ENCODE peak calls at places on chromosome 20, in six cellular contexts. L is fibroblast of mammary gland, T is kidney, U is HL-60, C is PC-3, X is cardiac muscle cell. G is an unnamed sample.

GRCh38 chr20:56710577-56711465 is 81.7 kb downstream of the TFAP2C start:
- DNase-seq in L (peak), T (peak), U (no peak), C (peak), X (no peak), G (no peak)

GRCh38 chr20:34302312-34302722 is 838 bp downstream of the AHCY start:
- DNase-seq in L (peak), T (no peak), U (no peak), C (peak), X (no peak), G (peak)

GRCh38 chr20:58402305-58402704 is 13.3 kb downstream of the VAPB start:
- DNase-seq in L (no peak), T (no peak), U (no peak), C (no peak), X (no peak), G (no peak)

GRCh38 chr20:52493177-52493711 is 301.7 kb upstream of the ZFP64 start:
- DNase-seq in L (peak), T (no peak), U (no peak), C (no peak), X (peak), G (peak)

GRCh38 chr20:11810316-11811130 is 107.2 kb upstream of the BTBD3 start:
- DNase-seq in L (peak), T (no peak), U (no peak), C (peak), X (no peak), G (peak)

GRCh38 chr20:62816879-62817873 is at the start of gene COL9A3:
- DNase-seq in L (no peak), T (no peak), U (no peak), C (no peak), X (peak), G (no peak)

GRCh38 chr20:58148891-58149290 is 79.6 kb downstream of the ANKRD60 start:
- DNase-seq in L (no peak), T (peak), U (no peak), C (no peak), X (no peak), G (no peak)

GRCh38 chr20:4091332-4092135 is 76.2 kb upstream of the RNF24 start:
- DNase-seq in L (peak), T (no peak), U (peak), C (peak), X (peak), G (peak)

GRCh38 chr20:11379257-11380011 is 538.3 kb upstream of the BTBD3 start:
- DNase-seq in L (no peak), T (peak), U (peak), C (no peak), X (peak), G (no peak)

GRCh38 chr20:6665621-6666345 is 101.7 kb upstream of the BMP2 start:
- DNase-seq in L (no peak), T (no peak), U (no peak), C (no peak), X (peak), G (no peak)

GRCh38 chr20:24787621-24788020 is 161.4 kb upstream of the CST7 start:
- DNase-seq in L (no peak), T (no peak), U (no peak), C (no peak), X (no peak), G (no peak)

GRCh38 chr20:47406849-47407682 is 50.6 kb upstream of the ZMYND8 start:
- DNase-seq in L (peak), T (no peak), U (no peak), C (peak), X (no peak), G (peak)

GRCh38 chr20:47297746-47298145 is 58.8 kb downstream of the ZMYND8 start:
- DNase-seq in L (no peak), T (no peak), U (no peak), C (no peak), X (no peak), G (no peak)

GRCh38 chr20:59402697-59403096 is 102.3 kb downstream of the EDN3 start:
- DNase-seq in L (no peak), T (no peak), U (peak), C (peak), X (no peak), G (no peak)

GRCh38 chr20:13819885-13820645 is 35.2 kb downstream of the NDUFAF5 start:
- DNase-seq in L (peak), T (no peak), U (peak), C (peak), X (peak), G (peak)

GRCh38 chr20:34791289-34792020 is 34.0 kb downstream of the NCOA6 start:
- DNase-seq in L (peak), T (no peak), U (peak), C (peak), X (no peak), G (peak)

GRCh38 chr20:48592107-48592940 is 235.5 kb downstream of the PREX1 start:
- DNase-seq in L (no peak), T (no peak), U (no peak), C (no peak), X (no peak), G (no peak)

GRCh38 chr20:18287915-18288747 is at the start of gene ZNF133:
- DNase-seq in L (peak), T (peak), U (peak), C (peak), X (peak), G (peak)

GRCh38 chr20:49337357-49337756 is 59.5 kb upstream of the ZNFX1 start:
- DNase-seq in L (no peak), T (no peak), U (no peak), C (no peak), X (no peak), G (no peak)

GRCh38 chr20:50138479-50139393 is 14.8 kb downstream of the PEDS1 start:
- DNase-seq in L (no peak), T (no peak), U (no peak), C (no peak), X (no peak), G (no peak)

GRCh38 chr20:4026093-4026601 is 10.8 kb upstream of the RNF24 start:
- DNase-seq in L (peak), T (no peak), U (peak), C (peak), X (peak), G (peak)

GRCh38 chr20:60037120-60037499 is 78.9 kb downstream of the CDH26 start:
- DNase-seq in L (no peak), T (no peak), U (no peak), C (peak), X (no peak), G (no peak)

GRCh38 chr20:44092551-44093248 is 94.3 kb downstream of the JPH2 start:
- DNase-seq in L (peak), T (no peak), U (peak), C (peak), X (peak), G (peak)

GRCh38 chr20:1499528-1500420 is 8.6 kb upstream of the SIRPB2 start:
- DNase-seq in L (no peak), T (no peak), U (no peak), C (peak), X (no peak), G (no peak)

GRCh38 chr20:62196286-62196685 is 13.5 kb downstream of the MTG2 start:
- DNase-seq in L (no peak), T (peak), U (no peak), C (no peak), X (no peak), G (no peak)

GRCh38 chr20:38355161-38356012 is 9.1 kb downstream of the LBP start:
- DNase-seq in L (no peak), T (no peak), U (no peak), C (no peak), X (no peak), G (no peak)

GRCh38 chr20:52801628-52802006 is 170.5 kb upstream of the TSHZ2 start:
- DNase-seq in L (no peak), T (peak), U (no peak), C (no peak), X (no peak), G (no peak)

GRCh38 chr20:57870597-57871236 is 160.9 kb upstream of the PMEPA1 start:
- DNase-seq in L (no peak), T (no peak), U (no peak), C (no peak), X (no peak), G (no peak)

GRCh38 chr20:3818155-3819151 is 1.9 kb upstream of the AP5S1 start:
- DNase-seq in L (peak), T (peak), U (peak), C (peak), X (peak), G (peak)

GRCh38 chr20:61192254-61192950 is 59.7 kb upstream of the CDH4 start:
- DNase-seq in L (no peak), T (no peak), U (no peak), C (no peak), X (peak), G (no peak)

GRCh38 chr20:48841196-48841860 is 13.5 kb upstream of the PREX1 start:
- DNase-seq in L (no peak), T (no peak), U (no peak), C (peak), X (no peak), G (no peak)

GRCh38 chr20:33883164-33883563 is 72.0 kb downstream of the CHMP4B start:
- DNase-seq in L (no peak), T (peak), U (no peak), C (no peak), X (no peak), G (no peak)

GRCh38 chr20:62740286-62741141 is 31.9 kb downstream of the NTSR1 start:
- DNase-seq in L (peak), T (peak), U (peak), C (peak), X (no peak), G (peak)

GRCh38 chr20:57435498-57436222 is 44.5 kb downstream of the RBM38 start:
- DNase-seq in L (no peak), T (peak), U (peak), C (peak), X (peak), G (no peak)

DNA sequence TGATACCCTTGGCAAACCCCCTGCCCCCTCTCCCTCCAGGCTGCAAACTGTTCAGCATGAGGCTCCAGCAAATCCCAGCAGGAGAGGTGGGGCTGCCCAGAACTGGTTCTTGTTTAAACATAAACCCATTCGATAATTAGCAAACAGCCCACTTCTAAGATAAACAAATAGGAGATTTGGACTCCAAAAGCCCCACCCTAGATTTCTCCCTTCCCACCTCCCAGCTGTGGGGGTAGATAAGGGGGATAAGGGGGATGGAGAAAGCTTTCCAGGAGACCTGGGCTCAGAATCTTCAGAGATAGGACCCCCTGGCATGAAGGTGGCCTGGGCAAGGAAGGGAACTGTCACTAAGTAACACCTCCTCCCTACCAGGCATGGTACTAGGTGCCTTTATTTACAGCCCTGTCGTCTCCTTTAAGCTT is 4.8 kb downstream of the SDC4 start:
- DNase-seq in L (no peak), T (peak), U (no peak), C (peak), X (no peak), G (no peak)
- H3K4me3 ChIP-seq in L (peak), T (peak), U (no peak), C (peak), X (no peak), G (no peak)

DNA sequence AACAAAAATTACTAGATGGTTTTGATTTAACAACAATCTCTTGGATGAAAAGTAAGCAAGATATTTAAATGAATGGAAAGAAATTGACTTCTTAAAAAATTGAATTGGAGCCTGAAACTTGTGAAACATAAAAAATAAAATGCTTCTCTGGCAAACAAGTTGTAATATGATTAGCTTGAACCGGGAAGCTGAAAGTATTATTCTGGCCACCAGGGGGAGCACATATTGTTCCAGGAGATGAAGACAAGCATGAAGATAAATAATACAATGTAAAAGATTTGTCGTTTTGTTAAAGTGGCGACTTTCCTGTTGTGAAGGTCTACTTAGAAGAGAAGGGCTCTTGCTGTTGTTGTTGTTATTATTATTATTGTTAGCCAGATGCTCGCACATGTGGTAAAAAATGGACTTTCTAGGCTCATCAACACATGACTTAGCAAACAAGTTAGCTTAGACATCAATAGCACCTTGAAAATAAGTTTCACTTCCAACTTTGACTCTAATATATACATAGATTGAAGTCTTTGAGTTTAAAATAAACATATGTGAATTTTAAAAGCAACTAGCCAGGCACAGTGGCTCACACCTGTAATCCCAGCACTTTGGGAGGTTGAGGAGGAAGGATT is 14.2 kb downstream of the PAX1 start:
- DNase-seq in L (peak), T (no peak), U (peak), C (peak), X (peak), G (peak)
- TF ChIP-seq CTCF in L (peak), T (peak), U (peak), C (peak), X (peak), G (peak)

GRCh38 chr20:23050847-23051627 is 1.6 kb upstream of the THBD start:
- DNase-seq in L (peak), T (peak), U (peak), C (peak), X (peak), G (peak)

GRCh38 chr20:23048283-23049200 is 930 bp downstream of the THBD start:
- DNase-seq in L (peak), T (peak), U (peak), C (peak), X (peak), G (peak)

GRCh38 chr20:23047738-23048214 is 1.7 kb downstream of the THBD start:
- DNase-seq in L (no peak), T (peak), U (no peak), C (no peak), X (no peak), G (no peak)

GRCh38 chr20:23049201-23049932 is at the start of gene THBD:
- DNase-seq in L (peak), T (peak), U (peak), C (peak), X (peak), G (peak)

DNA sequence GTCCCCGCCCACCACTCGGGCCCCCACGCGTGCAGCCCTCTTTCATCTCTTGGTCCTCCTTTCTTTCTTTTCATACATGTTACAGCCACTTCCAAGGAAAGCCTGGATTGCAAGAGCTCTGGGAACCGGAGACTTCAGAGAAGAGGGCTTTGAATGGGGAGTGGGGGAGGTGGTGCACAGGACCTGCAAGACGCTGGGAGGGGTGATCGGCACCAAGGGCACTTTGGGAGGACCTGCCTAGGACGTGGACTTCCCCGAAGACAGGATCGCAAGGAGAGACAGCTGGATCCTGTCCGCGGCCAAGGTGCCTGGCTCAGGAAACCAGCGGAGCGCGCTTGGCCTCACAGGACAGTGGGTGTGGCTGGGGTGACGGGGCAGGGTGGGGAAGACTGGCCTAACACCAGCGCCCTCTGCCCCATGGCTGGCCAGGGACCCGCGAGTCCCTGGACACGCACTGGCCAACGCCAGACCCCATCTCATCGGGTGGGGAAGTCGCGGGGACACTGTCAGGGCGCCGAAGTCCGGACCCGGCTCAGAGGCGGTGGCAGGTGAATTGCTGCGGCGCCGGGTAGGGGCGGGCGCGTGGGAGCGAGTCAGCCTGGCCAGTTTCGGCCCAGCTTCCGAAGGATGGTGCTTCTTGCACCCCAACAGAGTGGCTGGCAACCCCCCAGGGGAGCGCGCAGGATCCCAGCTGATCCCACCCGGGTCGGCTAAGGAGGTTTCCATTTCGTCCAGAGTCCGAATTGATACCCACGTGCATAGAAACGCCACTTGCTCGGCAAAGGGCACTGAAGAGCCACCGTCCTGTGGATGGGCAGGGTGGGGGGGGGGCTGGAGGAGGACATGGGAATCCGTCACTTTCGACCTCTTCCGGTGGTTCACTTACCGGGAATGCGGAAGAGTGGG is 714 bp upstream of the THBD start:
- DNase-seq in L (no peak), T (peak), U (no peak), C (peak), X (peak), G (peak)
- H3K4me3 ChIP-seq in L (peak), T (peak), U (no peak), C (peak), X (peak), G (peak)

GRCh38 chr20:20184149-20184548 is 131.8 kb downstream of the CFAP61 start:
- DNase-seq in L (peak), T (no peak), U (peak), C (no peak), X (no peak), G (peak)
- TF ChIP-seq CTCF in L (peak), T (no peak), U (peak), C (peak), X (peak), G (peak)

GRCh38 chr20:40887100-40887499 is 141.5 kb upstream of the TOP1 start:
- DNase-seq in L (no peak), T (no peak), U (no peak), C (no peak), X (no peak), G (no peak)

GRCh38 chr20:40880716-40881104 is 147.9 kb upstream of the TOP1 start:
- DNase-seq in L (no peak), T (no peak), U (no peak), C (no peak), X (no peak), G (no peak)

GRCh38 chr20:40883097-40883496 is 145.5 kb upstream of the TOP1 start:
- DNase-seq in L (no peak), T (no peak), U (no peak), C (no peak), X (no peak), G (no peak)

GRCh38 chr20:40880063-40880715 is 148.4 kb upstream of the TOP1 start:
- DNase-seq in L (no peak), T (no peak), U (peak), C (peak), X (no peak), G (no peak)

DNA sequence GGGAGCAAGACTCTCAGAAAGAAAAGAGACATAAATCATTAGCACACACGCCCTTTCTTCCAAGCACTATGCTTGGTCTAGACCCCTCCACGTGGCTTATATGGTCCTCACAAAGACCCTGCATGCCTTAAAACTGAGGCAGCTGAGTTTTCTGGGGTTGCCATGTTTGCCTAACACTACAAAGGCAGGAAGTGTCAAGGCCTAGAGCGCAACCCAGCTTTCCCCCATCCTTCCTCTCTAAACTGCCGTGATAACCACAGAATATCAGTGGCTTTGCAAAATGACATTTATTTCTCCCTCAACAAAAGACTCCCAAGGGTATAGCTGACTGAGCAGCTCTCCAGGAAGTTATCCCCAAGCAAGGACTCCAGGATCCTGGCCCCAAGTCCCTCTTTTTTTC is 146.4 kb upstream of the TOP1 start:
- DNase-seq in L (no peak), T (no peak), U (peak), C (no peak), X (no peak), G (no peak)
- H3K4me3 ChIP-seq in L (no peak), T (no peak), U (no peak), C (no peak), X (no peak), G (no peak)

GRCh38 chr20:16747291-16747811 is 807 bp upstream of the OTOR start:
- DNase-seq in L (no peak), T (no peak), U (no peak), C (peak), X (no peak), G (no peak)

GRCh38 chr20:16748058-16748457 is at the start of gene OTOR:
- DNase-seq in L (no peak), T (no peak), U (no peak), C (no peak), X (no peak), G (no peak)

GRCh38 chr20:16752901-16753300 is 4.7 kb downstream of the OTOR start:
- DNase-seq in L (no peak), T (no peak), U (no peak), C (no peak), X (no peak), G (no peak)

GRCh38 chr20:16752082-16752481 is 3.9 kb downstream of the OTOR start:
- DNase-seq in L (no peak), T (no peak), U (no peak), C (no peak), X (no peak), G (no peak)

DNA sequence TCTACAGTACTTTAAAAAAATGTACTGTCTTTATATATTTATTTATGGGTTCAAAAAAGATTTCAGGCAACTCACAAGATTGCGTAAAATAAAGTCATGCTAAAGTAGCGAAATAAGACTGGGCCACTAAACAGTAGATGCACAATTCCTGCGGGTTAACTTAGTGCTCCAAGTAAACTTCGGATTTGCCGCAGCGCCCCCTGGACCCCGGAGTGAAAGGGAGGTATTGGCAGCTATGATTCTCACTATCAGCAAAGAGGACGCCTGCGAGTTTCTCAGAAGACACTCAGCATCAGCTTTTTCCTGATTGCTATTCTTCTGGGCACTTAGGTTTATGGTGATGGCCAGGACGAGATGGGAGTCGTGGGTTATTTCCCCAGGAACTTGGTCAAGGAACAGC is 1.4 kb downstream of the OTOR start:
- DNase-seq in L (no peak), T (no peak), U (no peak), C (no peak), X (no peak), G (no peak)
- TF ChIP-seq CTCF in L (no peak), T (no peak), U (no peak), C (peak), X (no peak), G (no peak)